ENCODE peak calls at places on chromosome 10, in seven cellular contexts. P is NCI-H460; T is HS-5; L is stimulated activated CD8-positive, alpha-beta memory T cell treated with anti-CD3 and anti-CD28 coated beads, Interleukin-15, amount 100 ng/mL, for 24 hours; J is activated gamma-delta T cell treated with Interleukin-2 at 50 U/mL for 16 hours; C is CD8-positive, alpha-beta memory T cell; W is nucleus accumbens. D is an unnamed sample.
A peak's percentile ranks its signal among the peaks of the same experiment; 100 is the strongest.

GRCh38 chr10:43188702-43189101 is 50.5 kb downstream of the CSGALNACT2 start:
- DNase-seq in P (no peak), T (no peak), L (no peak), J (no peak), C (no peak), W (no peak), D (no peak)

GRCh38 chr10:30727524-30727923 is 98.0 kb upstream of the LYZL2 start:
- DNase-seq in P (no peak), T (no peak), L (no peak), J (no peak), C (no peak), W (no peak), D (no peak)

GRCh38 chr10:74934100-74934812 is 107.9 kb downstream of the KAT6B start:
- DNase-seq in P (no peak), T (no peak), L (no peak), J (no peak), C (no peak), W (no peak), D (no peak)

GRCh38 chr10:33143160-33143728 is 185.2 kb upstream of the ITGB1 start:
- DNase-seq in P (no peak), T (no peak), L (no peak), J (peak; percentile 20), C (no peak), W (peak; percentile 34), D (peak; percentile 75)

GRCh38 chr10:127690176-127690575 is 46.8 kb upstream of the FOXI2 start:
- DNase-seq in P (no peak), T (no peak), L (no peak), J (no peak), C (no peak), W (no peak), D (no peak)

GRCh38 chr10:123295644-123296043 is 141.4 kb downstream of the BUB3 start:
- DNase-seq in P (no peak), T (no peak), L (no peak), J (no peak), C (no peak), W (no peak), D (no peak)

GRCh38 chr10:62082729-62083412 is 181.4 kb downstream of the ARID5B start:
- DNase-seq in P (no peak), T (no peak), L (no peak), J (peak; percentile 38), C (no peak), W (no peak), D (peak; percentile 33)

GRCh38 chr10:62559481-62560206 is 185.5 kb downstream of the ZNF365 start:
- DNase-seq in P (no peak), T (no peak), L (no peak), J (no peak), C (no peak), W (no peak), D (no peak)

GRCh38 chr10:1195828-1196227 is 139.6 kb downstream of the WDR37 start:
- DNase-seq in P (no peak), T (no peak), L (no peak), J (no peak), C (no peak), W (no peak), D (no peak)

GRCh38 chr10:78450239-78450638 is 416.6 kb downstream of the RPS24 start:
- DNase-seq in P (no peak), T (no peak), L (no peak), J (no peak), C (no peak), W (no peak), D (no peak)

GRCh38 chr10:31642296-31642695 is 286.3 kb downstream of the ARHGAP12 start:
- DNase-seq in P (no peak), T (no peak), L (no peak), J (no peak), C (no peak), W (no peak), D (no peak)

GRCh38 chr10:459743-460142 is 229.7 kb downstream of the DIP2C start:
- DNase-seq in P (no peak), T (no peak), L (no peak), J (no peak), C (no peak), W (no peak), D (no peak)

GRCh38 chr10:127353544-127353943 is 157.2 kb upstream of the INSYN2A start:
- DNase-seq in P (no peak), T (no peak), L (no peak), J (no peak), C (no peak), W (no peak), D (no peak)

GRCh38 chr10:15316144-15316543 is 54.9 kb downstream of the FAM171A1 start:
- DNase-seq in P (no peak), T (no peak), L (no peak), J (no peak), C (no peak), W (no peak), D (no peak)

GRCh38 chr10:132691711-132692153 is 94.2 kb downstream of the NKX6-2 start:
- DNase-seq in P (no peak), T (no peak), L (no peak), J (no peak), C (peak; percentile 23), W (no peak), D (no peak)

GRCh38 chr10:71396084-71396713 is 521 bp upstream of the CDH23 start:
- DNase-seq in P (no peak), T (no peak), L (no peak), J (peak; percentile 26), C (no peak), W (peak; percentile 36), D (no peak)

GRCh38 chr10:486668-487067 is 202.8 kb downstream of the DIP2C start:
- DNase-seq in P (no peak), T (no peak), L (no peak), J (no peak), C (peak; percentile 41), W (no peak), D (no peak)